ENCODE peak calls at places on chromosomes 7 and 10, in nine cellular contexts. One of them, this sample, is unnamed.

GRCh38 chr10:86592413-86592812 is 61.9 kb upstream of the OPN4 start:
- DNase-seq in heart right ventricle: no peak
- DNase-seq in progenitor cell of endocrine pancreas: no peak
- DNase-seq in astrocyte of the cerebellum: no peak
- DNase-seq in endodermal cell: peak
- DNase-seq in AG09319: no peak
- DNase-seq in fibroblast of lung: no peak
- DNase-seq in testis: no peak
- DNase-seq in mesothelial cell of epicardium: no peak
- DNase-seq in this sample: no peak

GRCh38 chr10:43000651-43001426 is 76.0 kb upstream of the RET start:
- DNase-seq in heart right ventricle: no peak
- DNase-seq in testis: no peak
- DNase-seq in fibroblast of lung: no peak
- DNase-seq in endodermal cell: no peak
- DNase-seq in astrocyte of the cerebellum: no peak
- DNase-seq in mesothelial cell of epicardium: no peak
- DNase-seq in AG09319: no peak
- DNase-seq in progenitor cell of endocrine pancreas: peak
- DNase-seq in this sample: no peak

GRCh38 chr10:98107644-98108430 is 26.6 kb upstream of the R3HCC1L start:
- DNase-seq in heart right ventricle: no peak
- DNase-seq in progenitor cell of endocrine pancreas: no peak
- DNase-seq in endodermal cell: no peak
- DNase-seq in AG09319: no peak
- DNase-seq in testis: no peak
- DNase-seq in astrocyte of the cerebellum: no peak
- DNase-seq in fibroblast of lung: no peak
- DNase-seq in mesothelial cell of epicardium: no peak
- DNase-seq in this sample: no peak

GRCh38 chr10:4013651-4014085 is 228.7 kb upstream of the KLF6 start:
- DNase-seq in fibroblast of lung: no peak
- DNase-seq in AG09319: no peak
- DNase-seq in astrocyte of the cerebellum: no peak
- DNase-seq in mesothelial cell of epicardium: no peak
- DNase-seq in testis: no peak
- DNase-seq in endodermal cell: no peak
- DNase-seq in progenitor cell of endocrine pancreas: no peak
- DNase-seq in heart right ventricle: no peak
- DNase-seq in this sample: no peak

GRCh38 chr7:81857385-81857784 is 87.5 kb upstream of the HGF start:
- DNase-seq in astrocyte of the cerebellum: no peak
- DNase-seq in heart right ventricle: no peak
- DNase-seq in progenitor cell of endocrine pancreas: no peak
- DNase-seq in mesothelial cell of epicardium: no peak
- DNase-seq in fibroblast of lung: no peak
- DNase-seq in testis: no peak
- DNase-seq in AG09319: no peak
- DNase-seq in endodermal cell: no peak
- DNase-seq in this sample: no peak

GRCh38 chr7:148318092-148318756 is 272.3 kb upstream of the C7orf33 start:
- DNase-seq in AG09319: no peak
- DNase-seq in heart right ventricle: no peak
- DNase-seq in fibroblast of lung: no peak
- DNase-seq in progenitor cell of endocrine pancreas: no peak
- DNase-seq in mesothelial cell of epicardium: no peak
- DNase-seq in astrocyte of the cerebellum: no peak
- DNase-seq in testis: no peak
- DNase-seq in endodermal cell: peak
- DNase-seq in this sample: no peak

GRCh38 chr7:157470017-157470322 is 133.2 kb downstream of the DNAJB6 start:
- DNase-seq in fibroblast of lung: no peak
- DNase-seq in endodermal cell: peak
- DNase-seq in AG09319: no peak
- DNase-seq in progenitor cell of endocrine pancreas: no peak
- DNase-seq in testis: no peak
- DNase-seq in mesothelial cell of epicardium: no peak
- DNase-seq in heart right ventricle: no peak
- DNase-seq in astrocyte of the cerebellum: no peak
- DNase-seq in this sample: no peak

GRCh38 chr7:158416283-158416933 is 171.2 kb downstream of the PTPRN2 start:
- DNase-seq in mesothelial cell of epicardium: no peak
- DNase-seq in testis: no peak
- DNase-seq in progenitor cell of endocrine pancreas: no peak
- DNase-seq in fibroblast of lung: no peak
- DNase-seq in AG09319: no peak
- DNase-seq in astrocyte of the cerebellum: no peak
- DNase-seq in endodermal cell: peak
- DNase-seq in heart right ventricle: no peak
- DNase-seq in this sample: no peak

DNA sequence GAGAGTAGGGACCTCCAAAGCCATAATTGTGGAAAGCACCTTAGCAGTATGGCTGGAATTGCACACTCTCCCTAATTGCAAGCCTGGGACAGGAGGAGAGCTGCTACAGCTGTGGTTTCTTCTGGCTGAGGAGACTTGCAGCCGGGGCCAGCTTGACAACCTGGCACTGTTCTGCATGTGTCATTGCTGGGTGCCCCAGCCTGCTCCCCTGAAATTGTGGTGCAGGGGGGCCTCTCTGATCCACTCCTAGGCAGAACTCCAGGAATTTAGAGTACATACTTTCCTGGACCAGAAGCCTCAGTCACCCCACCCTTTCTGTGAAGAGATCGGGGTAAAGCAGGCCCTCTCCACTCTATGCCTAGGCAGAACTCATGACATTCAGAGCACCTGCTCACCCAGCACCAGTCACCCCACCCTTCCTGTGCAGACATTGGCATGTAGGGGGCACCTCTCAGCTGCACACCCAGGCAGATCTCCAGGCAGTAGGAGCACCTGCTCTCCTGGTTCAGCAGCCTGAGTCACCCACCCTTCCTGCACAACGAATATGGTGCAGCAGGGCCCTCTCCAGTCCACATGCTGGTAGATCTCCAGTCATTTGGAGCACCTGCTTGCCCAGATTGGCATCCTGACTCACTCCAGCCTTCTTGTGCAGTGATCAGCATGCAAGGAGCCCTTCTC is 34.4 kb upstream of the DYNC1I1 start:
- DNase-seq in progenitor cell of endocrine pancreas: no peak
- DNase-seq in AG09319: no peak
- DNase-seq in fibroblast of lung: no peak
- DNase-seq in testis: no peak
- DNase-seq in astrocyte of the cerebellum: no peak
- DNase-seq in mesothelial cell of epicardium: no peak
- DNase-seq in endodermal cell: no peak
- DNase-seq in heart right ventricle: no peak
- DNase-seq in this sample: no peak
- TF ChIP-seq CTCF in progenitor cell of endocrine pancreas: no peak
- TF ChIP-seq CTCF in AG09319: no peak
- TF ChIP-seq CTCF in fibroblast of lung: no peak
- TF ChIP-seq CTCF in testis: no peak
- TF ChIP-seq CTCF in astrocyte of the cerebellum: no peak
- TF ChIP-seq CTCF in mesothelial cell of epicardium: no peak
- TF ChIP-seq CTCF in endodermal cell: no peak
- TF ChIP-seq CTCF in heart right ventricle: no peak
- TF ChIP-seq CTCF in this sample: no peak

GRCh38 chr7:55449992-55450535 is 84.9 kb downstream of the LANCL2 start:
- DNase-seq in progenitor cell of endocrine pancreas: no peak
- DNase-seq in endodermal cell: no peak
- DNase-seq in AG09319: no peak
- DNase-seq in astrocyte of the cerebellum: no peak
- DNase-seq in testis: no peak
- DNase-seq in fibroblast of lung: no peak
- DNase-seq in heart right ventricle: no peak
- DNase-seq in mesothelial cell of epicardium: no peak
- DNase-seq in this sample: no peak

GRCh38 chr7:55452967-55453366 is 87.8 kb downstream of the LANCL2 start:
- DNase-seq in endodermal cell: no peak
- DNase-seq in progenitor cell of endocrine pancreas: no peak
- DNase-seq in astrocyte of the cerebellum: no peak
- DNase-seq in AG09319: no peak
- DNase-seq in mesothelial cell of epicardium: no peak
- DNase-seq in testis: no peak
- DNase-seq in fibroblast of lung: no peak
- DNase-seq in heart right ventricle: no peak
- DNase-seq in this sample: no peak

GRCh38 chr7:55444786-55445185 is 79.6 kb downstream of the LANCL2 start:
- DNase-seq in heart right ventricle: no peak
- DNase-seq in mesothelial cell of epicardium: no peak
- DNase-seq in endodermal cell: no peak
- DNase-seq in progenitor cell of endocrine pancreas: no peak
- DNase-seq in testis: no peak
- DNase-seq in astrocyte of the cerebellum: no peak
- DNase-seq in AG09319: no peak
- DNase-seq in fibroblast of lung: no peak
- DNase-seq in this sample: no peak

GRCh38 chr7:55448526-55448925 is 83.4 kb downstream of the LANCL2 start:
- DNase-seq in heart right ventricle: no peak
- DNase-seq in testis: no peak
- DNase-seq in mesothelial cell of epicardium: no peak
- DNase-seq in astrocyte of the cerebellum: no peak
- DNase-seq in AG09319: no peak
- DNase-seq in fibroblast of lung: no peak
- DNase-seq in progenitor cell of endocrine pancreas: no peak
- DNase-seq in endodermal cell: no peak
- DNase-seq in this sample: no peak

DNA sequence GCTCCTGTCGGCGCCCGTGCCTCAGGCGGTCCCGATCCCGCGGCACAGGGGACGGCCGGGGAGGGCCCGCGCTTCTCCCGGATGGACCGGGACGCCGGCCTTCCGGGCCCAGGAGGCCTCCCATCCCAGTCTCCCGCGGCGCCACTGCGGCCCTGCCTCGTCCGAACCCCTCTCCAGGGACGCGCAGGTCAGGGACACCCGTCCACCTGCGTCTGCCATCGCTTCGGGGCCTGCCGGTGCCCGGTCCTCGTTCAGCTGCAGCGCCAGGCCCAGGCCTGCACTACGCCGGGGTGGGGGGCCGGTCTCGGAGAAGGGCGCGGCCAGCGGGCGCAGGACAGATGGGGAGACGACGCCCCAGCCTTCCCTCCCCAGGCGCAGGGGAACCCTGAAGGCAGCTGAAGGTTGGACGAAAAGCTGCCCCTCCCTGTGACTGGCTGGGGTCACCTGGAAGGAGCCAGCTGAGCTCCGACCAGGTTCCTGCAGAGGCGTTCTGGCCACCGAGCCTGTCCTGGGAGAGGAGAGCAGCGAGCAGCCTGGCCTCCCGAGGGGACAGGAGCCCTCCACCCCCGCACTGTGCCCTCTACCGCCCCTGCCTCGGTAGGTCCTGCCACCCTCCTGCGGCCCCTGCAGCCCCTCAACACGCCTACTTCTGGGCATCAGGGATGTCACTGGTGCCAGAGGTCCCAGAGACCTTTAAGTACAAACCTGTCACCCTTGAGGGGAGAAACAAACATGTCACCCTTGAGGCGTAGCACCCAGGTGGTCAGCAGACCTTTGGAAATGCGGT is 84.3 kb downstream of the LANCL2 start:
- DNase-seq in heart right ventricle: no peak
- DNase-seq in endodermal cell: no peak
- DNase-seq in mesothelial cell of epicardium: no peak
- DNase-seq in testis: no peak
- DNase-seq in fibroblast of lung: no peak
- DNase-seq in astrocyte of the cerebellum: no peak
- DNase-seq in AG09319: no peak
- DNase-seq in progenitor cell of endocrine pancreas: no peak
- DNase-seq in this sample: no peak
- TF ChIP-seq CTCF in heart right ventricle: no peak
- TF ChIP-seq CTCF in endodermal cell: no peak
- TF ChIP-seq CTCF in mesothelial cell of epicardium: no peak
- TF ChIP-seq CTCF in testis: no peak
- TF ChIP-seq CTCF in fibroblast of lung: no peak
- TF ChIP-seq CTCF in astrocyte of the cerebellum: no peak
- TF ChIP-seq CTCF in AG09319: no peak
- TF ChIP-seq CTCF in progenitor cell of endocrine pancreas: no peak
- TF ChIP-seq CTCF in this sample: no peak

DNA sequence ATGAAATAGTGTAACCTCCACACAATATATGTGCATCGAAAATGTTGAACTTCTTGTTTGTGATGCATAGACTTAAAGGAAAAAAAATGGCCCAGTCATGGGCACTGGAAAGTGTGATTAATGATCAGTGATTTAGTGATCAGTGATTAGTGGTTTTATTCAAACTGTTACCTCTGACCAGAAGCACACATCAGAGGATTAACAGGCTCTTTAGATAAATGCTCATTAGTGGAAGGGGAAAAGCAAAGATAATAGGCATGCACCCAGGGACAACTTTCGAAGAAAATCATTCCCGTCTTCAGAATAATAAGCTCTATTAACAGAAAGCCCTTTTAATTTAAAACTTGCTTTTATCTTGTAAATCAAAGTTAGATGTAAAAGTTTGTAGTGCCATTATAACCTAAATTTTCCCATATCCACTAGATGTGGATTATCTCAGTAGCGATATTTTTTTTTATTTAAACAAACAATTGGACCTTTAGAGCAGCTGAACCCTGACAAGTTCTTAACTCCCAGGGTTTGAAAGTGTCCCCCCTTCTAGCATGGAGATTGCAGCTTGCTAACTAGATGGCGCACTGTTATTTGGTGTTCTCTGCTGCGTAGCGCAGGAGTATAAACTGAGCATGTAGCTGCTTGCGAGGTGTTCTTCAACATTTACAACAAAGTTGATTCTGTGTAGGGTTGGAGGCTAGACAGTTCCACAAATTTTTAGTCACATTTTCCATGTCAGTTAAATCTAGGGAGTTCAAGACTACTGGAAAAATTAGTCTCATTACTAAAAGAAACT is at the start of gene CREB5:
- DNase-seq in heart right ventricle: peak
- DNase-seq in astrocyte of the cerebellum: no peak
- DNase-seq in testis: peak
- DNase-seq in progenitor cell of endocrine pancreas: no peak
- DNase-seq in fibroblast of lung: peak
- DNase-seq in endodermal cell: peak
- DNase-seq in mesothelial cell of epicardium: no peak
- DNase-seq in AG09319: no peak
- DNase-seq in this sample: no peak
- TF ChIP-seq CTCF in heart right ventricle: peak
- TF ChIP-seq CTCF in astrocyte of the cerebellum: peak
- TF ChIP-seq CTCF in testis: no peak
- TF ChIP-seq CTCF in progenitor cell of endocrine pancreas: peak
- TF ChIP-seq CTCF in fibroblast of lung: no peak
- TF ChIP-seq CTCF in endodermal cell: peak
- TF ChIP-seq CTCF in mesothelial cell of epicardium: no peak
- TF ChIP-seq CTCF in AG09319: no peak
- TF ChIP-seq CTCF in this sample: peak

GRCh38 chr10:113221756-113222168 is 271.7 kb downstream of the TCF7L2 start:
- DNase-seq in AG09319: no peak
- DNase-seq in endodermal cell: peak
- DNase-seq in progenitor cell of endocrine pancreas: no peak
- DNase-seq in astrocyte of the cerebellum: no peak
- DNase-seq in testis: no peak
- DNase-seq in fibroblast of lung: no peak
- DNase-seq in heart right ventricle: no peak
- DNase-seq in mesothelial cell of epicardium: no peak
- DNase-seq in this sample: no peak

GRCh38 chr10:113213041-113213440 is 263.0 kb downstream of the TCF7L2 start:
- DNase-seq in fibroblast of lung: no peak
- DNase-seq in endodermal cell: no peak
- DNase-seq in astrocyte of the cerebellum: no peak
- DNase-seq in progenitor cell of endocrine pancreas: no peak
- DNase-seq in testis: no peak
- DNase-seq in AG09319: no peak
- DNase-seq in heart right ventricle: no peak
- DNase-seq in mesothelial cell of epicardium: no peak
- DNase-seq in this sample: no peak

GRCh38 chr10:113219446-113219845 is 269.4 kb downstream of the TCF7L2 start:
- DNase-seq in fibroblast of lung: no peak
- DNase-seq in mesothelial cell of epicardium: no peak
- DNase-seq in progenitor cell of endocrine pancreas: no peak
- DNase-seq in astrocyte of the cerebellum: no peak
- DNase-seq in heart right ventricle: no peak
- DNase-seq in testis: no peak
- DNase-seq in AG09319: no peak
- DNase-seq in endodermal cell: peak
- DNase-seq in this sample: no peak

GRCh38 chr10:113214331-113214730 is 264.3 kb downstream of the TCF7L2 start:
- DNase-seq in AG09319: no peak
- DNase-seq in progenitor cell of endocrine pancreas: no peak
- DNase-seq in fibroblast of lung: no peak
- DNase-seq in heart right ventricle: no peak
- DNase-seq in testis: no peak
- DNase-seq in mesothelial cell of epicardium: no peak
- DNase-seq in astrocyte of the cerebellum: no peak
- DNase-seq in endodermal cell: no peak
- DNase-seq in this sample: no peak

GRCh38 chr10:113216068-113216467 is 266.0 kb downstream of the TCF7L2 start:
- DNase-seq in testis: no peak
- DNase-seq in progenitor cell of endocrine pancreas: no peak
- DNase-seq in mesothelial cell of epicardium: no peak
- DNase-seq in fibroblast of lung: no peak
- DNase-seq in heart right ventricle: no peak
- DNase-seq in endodermal cell: no peak
- DNase-seq in astrocyte of the cerebellum: no peak
- DNase-seq in AG09319: no peak
- DNase-seq in this sample: no peak
- TF ChIP-seq CTCF in testis: no peak
- TF ChIP-seq CTCF in progenitor cell of endocrine pancreas: peak
- TF ChIP-seq CTCF in mesothelial cell of epicardium: no peak
- TF ChIP-seq CTCF in fibroblast of lung: peak
- TF ChIP-seq CTCF in heart right ventricle: no peak
- TF ChIP-seq CTCF in endodermal cell: peak
- TF ChIP-seq CTCF in astrocyte of the cerebellum: peak
- TF ChIP-seq CTCF in AG09319: peak
- TF ChIP-seq CTCF in this sample: no peak

This sample was measured in type B pancreatic cell.